ENCODE peak calls at places on chromosomes 12 and 14, in four cellular contexts. E is ecto neural progenitor cell; F is CD8-positive, alpha-beta T cell; O is stimulated activated CD4-positive, alpha-beta T cell treated with anti-CD3 and anti-CD28 coated beads, Interleukin-2, amount 100 ng/mL, for 48 hours. Z is an unnamed sample.
A peak's percentile ranks its signal among the peaks of the same experiment; 100 is the strongest.

GRCh38 chr12:49626169-49626835 is 2.9 kb downstream of the PRPF40B start:
- DNase-seq in F (no peak), E (peak; percentile 26), O (no peak), Z (peak; percentile 20)

GRCh38 chr12:131840643-131841416 is 12.6 kb downstream of the MMP17 start:
- DNase-seq in F (no peak), O (no peak), E (no peak), Z (no peak)

GRCh38 chr14:39847852-39848251 is 415.6 kb upstream of the FBXO33 start:
- DNase-seq in F (no peak), E (no peak), O (no peak), Z (no peak)

GRCh38 chr12:96343347-96343954 is 56.8 kb downstream of the CDK17 start:
- DNase-seq in O (no peak), E (no peak), F (no peak), Z (peak; percentile 7)

GRCh38 chr12:6936642-6937480 is 6.8 kb upstream of the RNU7-1 start:
- DNase-seq in E (peak; percentile 59), F (no peak), O (peak; percentile 51), Z (no peak)

GRCh38 chr12:2306686-2307249 is 254.0 kb downstream of the CACNA1C start:
- DNase-seq in E (no peak), O (no peak), F (no peak), Z (no peak)

GRCh38 chr14:72629534-72629933 is 264.4 kb downstream of the DPF3 start:
- DNase-seq in O (no peak), E (peak; percentile 11), F (no peak), Z (no peak)

GRCh38 chr12:26803552-26803951 is 29.4 kb downstream of the ITPR2 start:
- DNase-seq in F (no peak), E (no peak), O (no peak), Z (no peak)

GRCh38 chr14:68973639-68974038 is 5.5 kb downstream of the ACTN1 start:
- DNase-seq in O (no peak), E (no peak), F (no peak), Z (no peak)

GRCh38 chr12:88242161-88242925 is 100.2 kb downstream of the TMTC3 start:
- DNase-seq in O (no peak), E (no peak), F (no peak), Z (peak; percentile 11)

GRCh38 chr14:63857467-63858030 is 4.7 kb downstream of the SYNE2 start:
- DNase-seq in E (no peak), F (no peak), O (no peak), Z (no peak)

GRCh38 chr12:4383304-4383865 is 3.9 kb upstream of the FGF23 start:
- DNase-seq in O (no peak), E (peak; percentile 66), F (no peak), Z (no peak)

GRCh38 chr12:92675092-92675865 is 27.5 kb upstream of the PLEKHG7 start:
- DNase-seq in O (no peak), F (no peak), E (no peak), Z (no peak)

GRCh38 chr12:62738611-62739010 is 196.3 kb downstream of the PPM1H start:
- DNase-seq in E (no peak), O (no peak), F (no peak), Z (no peak)

GRCh38 chr14:104403421-104404220 is 175.9 kb upstream of the C14orf180 start:
- DNase-seq in E (peak; percentile 34), O (no peak), F (no peak), Z (no peak)

GRCh38 chr12:47894068-47894467 is 10.7 kb downstream of the VDR start:
- DNase-seq in E (no peak), F (no peak), O (no peak), Z (no peak)

GRCh38 chr12:65501093-65501621 is 222.7 kb downstream of the MSRB3 start:
- DNase-seq in E (no peak), F (no peak), O (no peak), Z (no peak)

GRCh38 chr12:76346236-76346635 is 2.0 kb downstream of the BBS10 start:
- DNase-seq in F (no peak), O (no peak), E (no peak), Z (no peak)

GRCh38 chr12:31651893-31652521 is 7.5 kb upstream of the ETFBKMT start:
- DNase-seq in E (no peak), F (no peak), O (no peak), Z (no peak)

GRCh38 chr12:52672321-52672933 is 7.8 kb downstream of the KRT1 start:
- DNase-seq in O (no peak), E (no peak), F (no peak), Z (no peak)

GRCh38 chr12:14613718-14614117 is 46.0 kb upstream of the PLBD1 start:
- DNase-seq in E (no peak), F (no peak), O (no peak), Z (no peak)

GRCh38 chr12:132789099-132789471 is 27.5 kb upstream of the ANKLE2 start:
- DNase-seq in F (no peak), O (no peak), E (no peak), Z (no peak)

GRCh38 chr12:82793882-82794281 is 107.2 kb downstream of the TMTC2 start:
- DNase-seq in E (peak; percentile 53), F (no peak), O (no peak), Z (no peak)

GRCh38 chr14:100362311-100362927 is 39.3 kb downstream of the SLC25A47 start:
- DNase-seq in F (no peak), O (no peak), E (no peak), Z (no peak)

GRCh38 chr12:132318618-132319033 is 10.8 kb downstream of the GALNT9 start:
- DNase-seq in O (no peak), E (no peak), F (no peak), Z (no peak)

GRCh38 chr14:64244279-64244678 is 49.9 kb downstream of the ESR2 start:
- DNase-seq in F (no peak), E (no peak), O (no peak), Z (no peak)

GRCh38 chr12:32159925-32160324 is 53.3 kb downstream of the BICD1 start:
- DNase-seq in F (no peak), O (no peak), E (no peak), Z (no peak)

Z was measured in activated T-cell treated with anti-CD3 and anti-CD28 coated beads for 24 hours.